ENCODE peak calls at places on chromosomes 1 and 21, in six cellular contexts. T is K562, J is HepG2, Q is Panc1, A is upper lobe of left lung, Y is HCT116. D is an unnamed sample.

GRCh38 chr1:27522148-27522859 is 32.3 kb upstream of the WASF2 start:
- ATAC-seq in J (peak), Q (no peak), A (no peak), Y (no peak), T (no peak), D (no peak)

GRCh38 chr1:206554833-206555472 is 47.6 kb downstream of the RASSF5 start:
- ATAC-seq in Q (no peak), A (no peak), T (no peak), J (no peak), Y (no peak), D (no peak)

GRCh38 chr21:17783816-17784598 is 35.1 kb downstream of the C21orf91 start:
- ATAC-seq in T (no peak), J (no peak), Q (no peak), A (peak), Y (no peak), D (no peak)

GRCh38 chr1:165257969-165258459 is 98.5 kb downstream of the LMX1A start:
- ATAC-seq in Y (peak), J (peak), A (peak), T (peak), Q (no peak), D (peak)

GRCh38 chr1:3472906-3473305 is 18.4 kb downstream of the ARHGEF16 start:
- ATAC-seq in A (no peak), J (no peak), Q (peak), T (no peak), Y (no peak), D (no peak)

GRCh38 chr1:220887202-220887867 is 8.1 kb downstream of the HLX start:
- ATAC-seq in Y (no peak), A (peak), J (peak), Q (peak), T (peak), D (no peak)

GRCh38 chr1:171596119-171596518 is 25.9 kb upstream of the MYOCOS start:
- ATAC-seq in Q (no peak), J (no peak), Y (no peak), A (no peak), T (peak), D (no peak)

GRCh38 chr1:115088871-115089442 is 346 bp downstream of the TSPAN2 start:
- ATAC-seq in Y (peak), T (no peak), J (peak), Q (no peak), A (no peak), D (peak)

GRCh38 chr1:8506995-8507615 is 189.2 kb downstream of the SLC45A1 start:
- ATAC-seq in J (no peak), T (no peak), Y (no peak), Q (no peak), A (no peak), D (no peak)

GRCh38 chr1:171645553-171646336 is 6.7 kb downstream of the MYOC start:
- ATAC-seq in Q (no peak), A (peak), T (peak), J (peak), Y (peak), D (peak)

GRCh38 chr21:16193758-16194606 is 464.2 kb downstream of the USP25 start:
- ATAC-seq in Q (peak), J (peak), Y (no peak), A (peak), T (no peak), D (peak)
- H3K4me3 ChIP-seq in Q (peak), J (no peak), Y (no peak), A (peak), T (no peak), D (peak)

GRCh38 chr1:231240883-231241735 is at the start of gene GNPAT:
- ATAC-seq in Y (peak), Q (peak), A (peak), J (peak), T (peak), D (peak)
- TF ChIP-seq POLR2AphosphoS5 in Y (peak), Q (peak), A (peak), J (peak), T (peak), D (peak)

GRCh38 chr1:73998348-73998959 is 199.5 kb downstream of the LRRIQ3 start:
- ATAC-seq in J (peak), Q (peak), T (no peak), A (no peak), Y (no peak), D (no peak)
- TF ChIP-seq CTCF in J (peak), Q (peak), T (peak), A (no peak), Y (peak), D (peak)

DNA sequence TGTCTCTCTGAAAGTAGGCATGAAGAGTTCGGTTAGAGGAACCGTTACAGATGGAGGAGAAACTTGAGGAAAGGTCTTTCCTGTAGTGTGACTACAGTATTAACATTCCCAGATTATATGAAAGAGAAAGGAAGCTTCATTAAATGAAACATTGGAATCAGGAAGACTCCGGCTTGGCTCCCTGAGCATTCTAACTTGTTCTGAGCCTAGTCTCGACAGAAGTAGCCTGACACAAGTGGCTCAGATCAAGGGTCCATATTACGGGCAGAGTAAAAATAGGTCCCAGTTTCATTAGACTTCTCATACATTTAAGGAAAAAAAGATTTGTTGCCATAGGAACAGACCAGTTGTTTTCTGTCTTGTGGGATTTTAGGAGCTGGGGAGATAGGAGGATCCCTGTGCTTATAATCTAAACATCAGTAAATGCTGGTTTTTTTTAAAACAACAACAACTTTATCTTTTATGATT is 12.8 kb downstream of the SMAP2 start:
- ATAC-seq in T (no peak), J (no peak), A (no peak), Y (no peak), Q (no peak), D (no peak)
- H3K4me3 ChIP-seq in T (peak), J (no peak), A (no peak), Y (no peak), Q (no peak), D (no peak)

GRCh38 chr1:109883248-109883955 is 27.2 kb upstream of the CSF1 start:
- ATAC-seq in Y (no peak), J (peak), A (peak), T (no peak), Q (no peak), D (peak)
- TF ChIP-seq POLR2AphosphoS5 in Y (no peak), J (no peak), A (no peak), T (no peak), Q (no peak), D (no peak)

GRCh38 chr1:47951026-47951425 is 46.2 kb downstream of the TRABD2B start:
- ATAC-seq in J (no peak), A (no peak), T (no peak), Q (no peak), Y (no peak), D (no peak)

GRCh38 chr1:47948126-47948525 is 49.1 kb downstream of the TRABD2B start:
- ATAC-seq in J (peak), T (peak), A (no peak), Y (peak), Q (peak), D (no peak)

GRCh38 chr1:47953661-47954060 is 43.5 kb downstream of the TRABD2B start:
- ATAC-seq in Q (no peak), Y (no peak), T (no peak), J (no peak), A (no peak), D (no peak)

GRCh38 chr1:47950481-47950880 is 46.7 kb downstream of the TRABD2B start:
- ATAC-seq in Y (no peak), J (no peak), T (no peak), Q (no peak), A (no peak), D (peak)

GRCh38 chr1:47951545-47952235 is 45.5 kb downstream of the TRABD2B start:
- ATAC-seq in Y (peak), J (peak), T (peak), Q (no peak), A (peak), D (no peak)
- TF ChIP-seq CTCF in Y (peak), J (peak), T (peak), Q (peak), A (no peak), D (no peak)

GRCh38 chr1:23977854-23978191 is 2.3 kb downstream of the SRSF10 start:
- ATAC-seq in Y (no peak), T (no peak), J (no peak), A (no peak), Q (no peak), D (no peak)
- H3K4me3 ChIP-seq in Y (no peak), T (peak), J (peak), A (no peak), Q (peak), D (no peak)

GRCh38 chr1:177947623-177948022 is 22.2 kb downstream of the SEC16B start:
- ATAC-seq in A (no peak), Y (no peak), Q (no peak), J (no peak), T (no peak), D (no peak)
- TF ChIP-seq POLR2AphosphoS5 in A (no peak), Y (no peak), Q (no peak), J (no peak), T (no peak), D (no peak)

GRCh38 chr1:58155418-58156123 is 391.0 kb downstream of the OMA1 start:
- ATAC-seq in A (peak), T (peak), J (peak), Y (peak), Q (no peak), D (no peak)
- TF ChIP-seq CTCF in A (no peak), T (peak), J (peak), Y (peak), Q (peak), D (peak)